ENCODE peak calls at places on chromosome 13, in eight cellular contexts. One of them, this sample, is unnamed.

GRCh38 chr13:74174810-74175209 is 40.6 kb upstream of the KLF12 start:
- DNase-seq in adrenal gland: no peak
- DNase-seq in thoracic aorta: no peak
- DNase-seq in A549: no peak
- DNase-seq in endothelial cell of umbilical vein: no peak
- DNase-seq in A673: no peak
- DNase-seq in IMR-90: no peak
- DNase-seq in heart left ventricle: no peak
- DNase-seq in this sample: no peak

GRCh38 chr13:51831519-51831918 is 13.5 kb downstream of the TMEM272 start:
- DNase-seq in adrenal gland: no peak
- DNase-seq in thoracic aorta: no peak
- DNase-seq in A549: no peak
- DNase-seq in endothelial cell of umbilical vein: no peak
- DNase-seq in A673: no peak
- DNase-seq in IMR-90: no peak
- DNase-seq in heart left ventricle: no peak
- DNase-seq in this sample: no peak

GRCh38 chr13:78977311-78977710 is 318.4 kb upstream of the OBI1 start:
- DNase-seq in adrenal gland: no peak
- DNase-seq in thoracic aorta: no peak
- DNase-seq in A549: no peak
- DNase-seq in endothelial cell of umbilical vein: no peak
- DNase-seq in A673: peak; percentile 18
- DNase-seq in IMR-90: no peak
- DNase-seq in heart left ventricle: no peak
- DNase-seq in this sample: no peak

GRCh38 chr13:71876648-71877279 is 9.8 kb upstream of the DACH1 start:
- DNase-seq in adrenal gland: no peak
- DNase-seq in thoracic aorta: no peak
- DNase-seq in A549: no peak
- DNase-seq in endothelial cell of umbilical vein: no peak
- DNase-seq in A673: no peak
- DNase-seq in IMR-90: no peak
- DNase-seq in heart left ventricle: no peak
- DNase-seq in this sample: no peak

GRCh38 chr13:55155046-55155445 is 1985.7 kb upstream of the PRR20A start:
- DNase-seq in adrenal gland: no peak
- DNase-seq in thoracic aorta: no peak
- DNase-seq in A549: no peak
- DNase-seq in endothelial cell of umbilical vein: no peak
- DNase-seq in A673: peak; percentile 64
- DNase-seq in IMR-90: no peak
- DNase-seq in heart left ventricle: no peak
- DNase-seq in this sample: no peak

GRCh38 chr13:113283904-113284303 is 13.1 kb upstream of the LAMP1 start:
- DNase-seq in adrenal gland: no peak
- DNase-seq in thoracic aorta: no peak
- DNase-seq in A549: no peak
- DNase-seq in endothelial cell of umbilical vein: no peak
- DNase-seq in A673: no peak
- DNase-seq in IMR-90: no peak
- DNase-seq in heart left ventricle: no peak
- DNase-seq in this sample: no peak

GRCh38 chr13:94886191-94886590 is 173.8 kb upstream of the SOX21 start:
- DNase-seq in adrenal gland: no peak
- DNase-seq in thoracic aorta: no peak
- DNase-seq in A549: no peak
- DNase-seq in endothelial cell of umbilical vein: no peak
- DNase-seq in A673: peak; percentile 13
- DNase-seq in IMR-90: no peak
- DNase-seq in heart left ventricle: no peak
- DNase-seq in this sample: no peak

GRCh38 chr13:69912576-69913074 is 195.0 kb upstream of the ATXN8OS start:
- DNase-seq in adrenal gland: no peak
- DNase-seq in thoracic aorta: no peak
- DNase-seq in A549: no peak
- DNase-seq in endothelial cell of umbilical vein: no peak
- DNase-seq in A673: no peak
- DNase-seq in IMR-90: no peak
- DNase-seq in heart left ventricle: no peak
- DNase-seq in this sample: no peak

GRCh38 chr13:98216711-98217110 is 39.6 kb upstream of the RNF113B start:
- DNase-seq in adrenal gland: no peak
- DNase-seq in thoracic aorta: no peak
- DNase-seq in A549: no peak
- DNase-seq in endothelial cell of umbilical vein: peak; percentile 51
- DNase-seq in A673: no peak
- DNase-seq in IMR-90: peak; percentile 17
- DNase-seq in heart left ventricle: no peak
- DNase-seq in this sample: no peak

GRCh38 chr13:80945328-80945727 is 604.4 kb upstream of the SPRY2 start:
- DNase-seq in adrenal gland: no peak
- DNase-seq in thoracic aorta: no peak
- DNase-seq in A549: no peak
- DNase-seq in endothelial cell of umbilical vein: no peak
- DNase-seq in A673: peak; percentile 45
- DNase-seq in IMR-90: no peak
- DNase-seq in heart left ventricle: no peak
- DNase-seq in this sample: no peak

GRCh38 chr13:110340812-110341444 is 33.8 kb downstream of the COL4A2 start:
- DNase-seq in adrenal gland: peak; percentile 90
- DNase-seq in thoracic aorta: peak; percentile 95
- DNase-seq in A549: no peak
- DNase-seq in endothelial cell of umbilical vein: peak; percentile 80
- DNase-seq in A673: peak; percentile 77
- DNase-seq in IMR-90: peak; percentile 93
- DNase-seq in heart left ventricle: peak; percentile 88
- DNase-seq in this sample: no peak

GRCh38 chr13:112506046-112506445 is 81.9 kb downstream of the TUBGCP3 start:
- DNase-seq in adrenal gland: peak; percentile 43
- DNase-seq in thoracic aorta: no peak
- DNase-seq in A549: no peak
- DNase-seq in endothelial cell of umbilical vein: no peak
- DNase-seq in A673: no peak
- DNase-seq in IMR-90: no peak
- DNase-seq in heart left ventricle: no peak
- DNase-seq in this sample: no peak

DNA sequence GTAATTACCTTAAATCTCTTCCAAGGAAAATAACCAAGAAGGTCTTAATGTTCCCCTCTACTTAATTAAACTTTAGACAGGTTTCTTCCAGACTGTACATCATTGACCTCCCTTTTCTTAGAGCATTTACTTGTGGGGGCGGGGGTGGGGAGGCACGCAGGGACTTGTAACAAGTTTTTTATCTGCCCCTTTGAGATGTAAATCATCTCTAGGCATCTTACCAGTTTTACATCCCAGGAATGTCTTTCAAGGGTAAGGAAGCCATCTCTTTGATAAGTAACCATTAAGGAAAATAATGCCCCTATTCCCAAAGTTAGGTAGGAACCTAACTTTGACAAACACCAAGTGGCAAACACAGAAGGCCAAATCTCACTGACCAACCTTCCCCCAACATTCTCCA is 528.6 kb downstream of the SUCLA2 start:
- DNase-seq in adrenal gland: no peak
- DNase-seq in thoracic aorta: no peak
- DNase-seq in A549: no peak
- DNase-seq in endothelial cell of umbilical vein: no peak
- DNase-seq in A673: no peak
- DNase-seq in IMR-90: no peak
- DNase-seq in heart left ventricle: no peak
- DNase-seq in this sample: no peak
- H3K4me3 ChIP-seq in adrenal gland: no peak overlapping the region
- H3K4me3 ChIP-seq in thoracic aorta: no peak overlapping the region
- H3K4me3 ChIP-seq in A549: no peak overlapping the region
- H3K4me3 ChIP-seq in endothelial cell of umbilical vein: no peak overlapping the region
- H3K4me3 ChIP-seq in A673: no peak overlapping the region
- H3K4me3 ChIP-seq in IMR-90: no peak overlapping the region
- H3K4me3 ChIP-seq in heart left ventricle: no peak overlapping the region
- H3K4me3 ChIP-seq in this sample: no peak overlapping the region

DNA sequence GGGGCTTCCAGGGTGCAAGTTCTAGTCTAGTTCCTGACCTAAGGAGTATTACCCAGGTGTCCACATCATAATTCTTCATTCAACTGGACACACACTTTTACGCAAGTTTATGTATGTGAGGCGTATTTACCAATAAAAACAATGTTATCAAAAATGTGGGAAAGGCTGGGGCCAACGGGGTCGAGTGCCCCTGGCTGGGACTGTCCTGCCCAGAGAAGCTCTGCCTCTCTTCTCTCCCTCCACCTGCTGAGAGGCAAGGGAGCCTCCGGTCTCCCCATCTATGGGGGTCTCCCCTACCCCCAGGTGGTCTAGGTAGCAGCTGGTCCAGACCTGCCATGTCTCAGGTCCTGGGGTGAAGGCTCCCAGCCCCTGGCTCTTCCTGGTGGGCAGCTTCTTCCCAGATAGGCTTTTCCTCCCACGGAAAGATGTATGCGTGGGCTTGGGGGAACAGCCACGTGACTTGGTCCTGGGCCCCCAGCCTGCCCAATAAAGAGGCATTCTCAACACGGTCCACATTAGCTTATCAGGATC is 132.4 kb downstream of the USP12 start:
- DNase-seq in adrenal gland: peak; percentile 7
- DNase-seq in thoracic aorta: no peak
- DNase-seq in A549: no peak
- DNase-seq in endothelial cell of umbilical vein: no peak
- DNase-seq in A673: no peak
- DNase-seq in IMR-90: no peak
- DNase-seq in heart left ventricle: no peak
- DNase-seq in this sample: no peak
- H3K27ac ChIP-seq in adrenal gland: no peak overlapping the region
- H3K27ac ChIP-seq in thoracic aorta: no peak overlapping the region
- H3K27ac ChIP-seq in A549: peak overlapping the region; percentile 66
- H3K27ac ChIP-seq in endothelial cell of umbilical vein: no peak overlapping the region
- H3K27ac ChIP-seq in A673: no peak overlapping the region
- H3K27ac ChIP-seq in IMR-90: peak overlapping the region; percentile 7
- H3K27ac ChIP-seq in heart left ventricle: no peak overlapping the region
- H3K27ac ChIP-seq in this sample: no peak overlapping the region

GRCh38 chr13:86085890-86086289 is 286.7 kb upstream of the SLITRK6 start:
- DNase-seq in adrenal gland: no peak
- DNase-seq in thoracic aorta: no peak
- DNase-seq in A549: no peak
- DNase-seq in endothelial cell of umbilical vein: no peak
- DNase-seq in A673: peak; percentile 1
- DNase-seq in IMR-90: no peak
- DNase-seq in heart left ventricle: no peak
- DNase-seq in this sample: no peak
- TF ChIP-seq CTCF in adrenal gland: no peak
- TF ChIP-seq CTCF in thoracic aorta: no peak
- TF ChIP-seq CTCF in A549: peak; percentile 35
- TF ChIP-seq CTCF in endothelial cell of umbilical vein: no peak
- TF ChIP-seq CTCF in A673: peak; percentile 28
- TF ChIP-seq CTCF in IMR-90: no peak
- TF ChIP-seq CTCF in heart left ventricle: no peak
- TF ChIP-seq CTCF in this sample: no peak

DNA sequence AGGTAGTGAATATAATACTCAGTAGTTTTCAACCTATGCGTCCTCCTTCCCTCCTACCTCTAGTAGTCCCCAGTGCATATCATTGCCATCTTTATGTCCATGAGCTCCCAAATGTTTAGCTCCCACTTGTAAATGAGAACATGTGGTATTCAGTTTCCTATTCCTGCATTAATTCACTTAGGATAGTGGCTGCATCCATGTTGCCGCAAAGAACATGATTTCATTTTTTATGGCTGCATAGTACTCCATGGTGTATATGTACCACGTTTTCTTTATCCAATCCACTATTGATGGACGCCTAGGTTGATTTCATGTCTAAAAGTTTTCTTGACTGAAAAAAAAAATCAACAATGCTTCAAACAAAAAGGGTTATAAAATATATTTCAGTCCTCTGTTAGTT is 303.4 kb upstream of the SGCG start:
- DNase-seq in adrenal gland: no peak
- DNase-seq in thoracic aorta: no peak
- DNase-seq in A549: no peak
- DNase-seq in endothelial cell of umbilical vein: no peak
- DNase-seq in A673: no peak
- DNase-seq in IMR-90: no peak
- DNase-seq in heart left ventricle: no peak
- DNase-seq in this sample: no peak
- H3K4me3 ChIP-seq in adrenal gland: no peak overlapping the region
- H3K4me3 ChIP-seq in thoracic aorta: no peak overlapping the region
- H3K4me3 ChIP-seq in A549: no peak overlapping the region
- H3K4me3 ChIP-seq in endothelial cell of umbilical vein: no peak overlapping the region
- H3K4me3 ChIP-seq in A673: no peak overlapping the region
- H3K4me3 ChIP-seq in IMR-90: no peak overlapping the region
- H3K4me3 ChIP-seq in heart left ventricle: no peak overlapping the region
- H3K4me3 ChIP-seq in this sample: no peak overlapping the region

GRCh38 chr13:60229708-60230272 is 66.1 kb upstream of the DIAPH3 start:
- DNase-seq in adrenal gland: no peak
- DNase-seq in thoracic aorta: no peak
- DNase-seq in A549: no peak
- DNase-seq in endothelial cell of umbilical vein: no peak
- DNase-seq in A673: peak; percentile 71
- DNase-seq in IMR-90: no peak
- DNase-seq in heart left ventricle: no peak
- DNase-seq in this sample: no peak
- H3K27ac ChIP-seq in adrenal gland: no peak overlapping the region
- H3K27ac ChIP-seq in thoracic aorta: no peak overlapping the region
- H3K27ac ChIP-seq in A549: no peak overlapping the region
- H3K27ac ChIP-seq in endothelial cell of umbilical vein: no peak overlapping the region
- H3K27ac ChIP-seq in A673: peak overlapping the region; percentile 12
- H3K27ac ChIP-seq in IMR-90: no peak overlapping the region
- H3K27ac ChIP-seq in heart left ventricle: no peak overlapping the region
- H3K27ac ChIP-seq in this sample: no peak overlapping the region

GRCh38 chr13:101919541-101920306 is 467.2 kb downstream of the ITGBL1 start:
- DNase-seq in adrenal gland: no peak
- DNase-seq in thoracic aorta: no peak
- DNase-seq in A549: no peak
- DNase-seq in endothelial cell of umbilical vein: peak; percentile 38
- DNase-seq in A673: no peak
- DNase-seq in IMR-90: peak; percentile 10
- DNase-seq in heart left ventricle: peak; percentile 37
- DNase-seq in this sample: no peak
- TF ChIP-seq CTCF in adrenal gland: no peak
- TF ChIP-seq CTCF in thoracic aorta: no peak
- TF ChIP-seq CTCF in A549: no peak
- TF ChIP-seq CTCF in endothelial cell of umbilical vein: no peak
- TF ChIP-seq CTCF in A673: no peak
- TF ChIP-seq CTCF in IMR-90: no peak
- TF ChIP-seq CTCF in heart left ventricle: no peak
- TF ChIP-seq CTCF in this sample: no peak